ENCODE peak calls at places on chromosome 1, in six cellular contexts. One of them, this sample, is unnamed.

GRCh38 chr1:41588334-41588875 is 103.9 kb upstream of the EDN2 start:
- DNase-seq in GM10248: no peak
- DNase-seq in IMR-90: no peak
- DNase-seq in fibroblast of pulmonary artery: no peak
- DNase-seq in lower leg skin: no peak
- DNase-seq in OCI-LY7: no peak
- DNase-seq in this sample: no peak

GRCh38 chr1:68213843-68214242 is 18.5 kb downstream of the WLS start:
- DNase-seq in GM10248: no peak
- DNase-seq in IMR-90: peak
- DNase-seq in fibroblast of pulmonary artery: peak
- DNase-seq in lower leg skin: peak
- DNase-seq in OCI-LY7: no peak
- DNase-seq in this sample: no peak

GRCh38 chr1:51564124-51564523 is 45.1 kb upstream of the EPS15 start:
- DNase-seq in GM10248: peak
- DNase-seq in IMR-90: peak
- DNase-seq in fibroblast of pulmonary artery: peak
- DNase-seq in lower leg skin: no peak
- DNase-seq in OCI-LY7: no peak
- DNase-seq in this sample: no peak

GRCh38 chr1:117828206-117828605 is 101.2 kb downstream of the GDAP2 start:
- DNase-seq in GM10248: no peak
- DNase-seq in IMR-90: peak
- DNase-seq in fibroblast of pulmonary artery: peak
- DNase-seq in lower leg skin: no peak
- DNase-seq in OCI-LY7: no peak
- DNase-seq in this sample: no peak

GRCh38 chr1:77388655-77389054 is 106.8 kb downstream of the AK5 start:
- DNase-seq in GM10248: no peak
- DNase-seq in IMR-90: peak
- DNase-seq in fibroblast of pulmonary artery: no peak
- DNase-seq in lower leg skin: no peak
- DNase-seq in OCI-LY7: no peak
- DNase-seq in this sample: no peak

GRCh38 chr1:207883660-207884245 is 27.2 kb downstream of the CD34 start:
- DNase-seq in GM10248: no peak
- DNase-seq in IMR-90: no peak
- DNase-seq in fibroblast of pulmonary artery: no peak
- DNase-seq in lower leg skin: no peak
- DNase-seq in OCI-LY7: no peak
- DNase-seq in this sample: no peak

GRCh38 chr1:115179397-115179835 is 90.1 kb upstream of the TSPAN2 start:
- DNase-seq in GM10248: no peak
- DNase-seq in IMR-90: peak
- DNase-seq in fibroblast of pulmonary artery: peak
- DNase-seq in lower leg skin: no peak
- DNase-seq in OCI-LY7: no peak
- DNase-seq in this sample: no peak

GRCh38 chr1:221328371-221328770 is 413.5 kb downstream of the DUSP10 start:
- DNase-seq in GM10248: no peak
- DNase-seq in IMR-90: no peak
- DNase-seq in fibroblast of pulmonary artery: no peak
- DNase-seq in lower leg skin: no peak
- DNase-seq in OCI-LY7: no peak
- DNase-seq in this sample: no peak

GRCh38 chr1:66402194-66402593 is 131.8 kb upstream of the SGIP1 start:
- DNase-seq in GM10248: peak
- DNase-seq in IMR-90: no peak
- DNase-seq in fibroblast of pulmonary artery: peak
- DNase-seq in lower leg skin: peak
- DNase-seq in OCI-LY7: peak
- DNase-seq in this sample: no peak

GRCh38 chr1:182515556-182515955 is 65.6 kb downstream of the RGSL1 start:
- DNase-seq in GM10248: no peak
- DNase-seq in IMR-90: no peak
- DNase-seq in fibroblast of pulmonary artery: no peak
- DNase-seq in lower leg skin: no peak
- DNase-seq in OCI-LY7: no peak
- DNase-seq in this sample: no peak

GRCh38 chr1:30830537-30830936 is 73.0 kb upstream of the LAPTM5 start:
- DNase-seq in GM10248: no peak
- DNase-seq in IMR-90: no peak
- DNase-seq in fibroblast of pulmonary artery: no peak
- DNase-seq in lower leg skin: no peak
- DNase-seq in OCI-LY7: no peak
- DNase-seq in this sample: no peak

GRCh38 chr1:197024460-197024859 is 42.6 kb downstream of the F13B start:
- DNase-seq in GM10248: no peak
- DNase-seq in IMR-90: peak
- DNase-seq in fibroblast of pulmonary artery: peak
- DNase-seq in lower leg skin: no peak
- DNase-seq in OCI-LY7: no peak
- DNase-seq in this sample: no peak

GRCh38 chr1:231421616-231421970 is 494 bp downstream of the EGLN1 start:
- DNase-seq in GM10248: peak
- DNase-seq in IMR-90: peak
- DNase-seq in fibroblast of pulmonary artery: peak
- DNase-seq in lower leg skin: peak
- DNase-seq in OCI-LY7: peak
- DNase-seq in this sample: no peak

GRCh38 chr1:156712626-156713025 is 7.2 kb upstream of the CRABP2 start:
- DNase-seq in GM10248: no peak
- DNase-seq in IMR-90: no peak
- DNase-seq in fibroblast of pulmonary artery: no peak
- DNase-seq in lower leg skin: no peak
- DNase-seq in OCI-LY7: no peak
- DNase-seq in this sample: no peak

GRCh38 chr1:45685308-45686080 is 839 bp downstream of the GPBP1L1 start:
- DNase-seq in GM10248: peak
- DNase-seq in IMR-90: peak
- DNase-seq in fibroblast of pulmonary artery: no peak
- DNase-seq in lower leg skin: no peak
- DNase-seq in OCI-LY7: peak
- DNase-seq in this sample: no peak

GRCh38 chr1:86616871-86617270 is 70.0 kb downstream of the CLCA4 start:
- DNase-seq in GM10248: peak
- DNase-seq in IMR-90: no peak
- DNase-seq in fibroblast of pulmonary artery: no peak
- DNase-seq in lower leg skin: no peak
- DNase-seq in OCI-LY7: peak
- DNase-seq in this sample: no peak

GRCh38 chr1:195153107-195153506 is 1455.1 kb downstream of the KCNT2 start:
- DNase-seq in GM10248: no peak
- DNase-seq in IMR-90: no peak
- DNase-seq in fibroblast of pulmonary artery: no peak
- DNase-seq in lower leg skin: no peak
- DNase-seq in OCI-LY7: no peak
- DNase-seq in this sample: no peak

GRCh38 chr1:159444507-159444906 is 5.0 kb downstream of the OR10J1 start:
- DNase-seq in GM10248: no peak
- DNase-seq in IMR-90: no peak
- DNase-seq in fibroblast of pulmonary artery: no peak
- DNase-seq in lower leg skin: no peak
- DNase-seq in OCI-LY7: no peak
- DNase-seq in this sample: no peak

GRCh38 chr1:165426745-165427144 is 18.2 kb downstream of the RXRG start:
- DNase-seq in GM10248: no peak
- DNase-seq in IMR-90: no peak
- DNase-seq in fibroblast of pulmonary artery: no peak
- DNase-seq in lower leg skin: no peak
- DNase-seq in OCI-LY7: no peak
- DNase-seq in this sample: no peak

GRCh38 chr1:94863297-94863911 is 43.2 kb downstream of the SLC44A3 start:
- DNase-seq in GM10248: no peak
- DNase-seq in IMR-90: peak
- DNase-seq in fibroblast of pulmonary artery: peak
- DNase-seq in lower leg skin: no peak
- DNase-seq in OCI-LY7: no peak
- DNase-seq in this sample: no peak

DNA sequence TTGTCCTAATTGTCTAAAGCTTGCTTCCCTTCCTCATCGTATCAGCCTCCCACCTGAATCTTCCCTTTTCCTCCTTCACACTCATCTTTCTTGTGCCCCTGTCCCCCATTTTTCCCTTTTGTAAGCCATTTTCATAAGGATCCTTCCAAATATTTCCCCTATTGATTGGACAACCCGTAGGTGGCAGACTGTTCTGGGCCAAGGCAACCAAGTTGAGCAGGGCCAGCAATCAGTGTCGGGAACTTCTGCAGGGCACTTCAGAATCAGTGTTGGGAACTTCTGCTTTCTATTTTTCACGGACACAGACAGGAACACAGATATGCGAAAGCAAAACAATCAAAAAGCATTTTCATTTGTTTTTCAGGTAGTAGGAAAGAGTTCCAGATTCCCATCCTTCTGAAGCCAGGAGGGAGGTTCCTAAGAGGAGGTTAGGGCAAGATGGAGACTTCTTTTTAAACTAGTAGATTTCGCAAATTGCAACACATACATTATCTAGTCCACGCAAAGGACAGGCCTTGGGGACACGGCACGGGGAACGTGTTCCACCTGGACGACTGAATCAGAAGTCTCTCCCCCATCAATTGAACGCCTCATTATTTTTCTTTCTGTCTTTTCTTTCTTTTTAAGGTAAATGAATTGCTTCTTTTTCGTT is 691 bp upstream of the MPZL1 start:
- DNase-seq in GM10248: peak
- DNase-seq in IMR-90: peak
- DNase-seq in fibroblast of pulmonary artery: peak
- DNase-seq in lower leg skin: no peak
- DNase-seq in OCI-LY7: peak
- DNase-seq in this sample: no peak
- TF ChIP-seq CTCF in GM10248: no peak
- TF ChIP-seq CTCF in IMR-90: peak
- TF ChIP-seq CTCF in fibroblast of pulmonary artery: peak
- TF ChIP-seq CTCF in lower leg skin: no peak
- TF ChIP-seq CTCF in OCI-LY7: peak
- TF ChIP-seq CTCF in this sample: peak

DNA sequence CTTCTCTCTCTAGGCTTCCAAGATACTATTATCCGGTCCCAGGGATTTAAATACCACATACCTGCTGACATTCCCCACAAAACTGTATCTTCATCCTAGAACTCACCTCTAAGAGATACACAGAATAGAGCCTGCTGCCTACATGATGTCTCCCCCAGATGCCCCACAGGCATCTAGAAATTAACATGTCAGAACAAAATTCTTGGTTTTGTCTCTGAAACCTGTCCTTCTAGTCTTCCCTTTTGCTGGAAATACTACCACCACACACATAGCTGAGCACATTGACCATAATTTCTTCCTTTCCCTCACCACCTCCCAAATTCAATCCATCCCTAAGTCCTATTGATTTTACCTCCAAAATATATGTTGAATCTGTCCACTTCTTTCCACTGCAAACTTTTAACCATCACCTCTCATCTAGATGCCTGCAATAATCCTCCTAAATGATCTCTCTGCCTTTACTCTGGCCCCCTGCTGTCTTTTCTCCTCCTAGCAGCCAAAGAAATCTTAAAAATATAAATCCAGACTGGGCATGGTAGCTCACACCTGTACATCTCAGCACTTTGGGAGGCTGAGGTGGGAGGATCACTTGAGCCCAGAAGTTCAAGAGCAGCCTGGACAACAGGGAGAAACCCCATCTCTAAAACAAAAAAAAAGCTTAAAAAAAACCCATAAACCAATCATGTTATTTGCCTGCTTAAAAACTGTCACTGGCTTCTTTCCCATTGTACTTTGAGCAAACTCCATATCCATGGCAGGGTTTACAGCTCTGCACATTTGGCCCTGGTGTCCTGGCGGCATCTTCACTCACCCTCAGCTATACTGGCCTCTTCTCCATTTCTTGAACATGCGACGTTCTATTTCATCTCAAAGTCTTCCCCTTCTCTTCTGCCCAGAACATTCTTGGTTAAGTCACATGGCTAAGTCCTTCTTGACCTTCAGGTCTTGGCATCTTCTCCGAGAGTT is 6.2 kb upstream of the FAM76A start:
- DNase-seq in GM10248: no peak
- DNase-seq in IMR-90: peak
- DNase-seq in fibroblast of pulmonary artery: peak
- DNase-seq in lower leg skin: no peak
- DNase-seq in OCI-LY7: peak
- DNase-seq in this sample: no peak
- TF ChIP-seq CTCF in GM10248: no peak
- TF ChIP-seq CTCF in IMR-90: peak
- TF ChIP-seq CTCF in fibroblast of pulmonary artery: peak
- TF ChIP-seq CTCF in lower leg skin: no peak
- TF ChIP-seq CTCF in OCI-LY7: peak
- TF ChIP-seq CTCF in this sample: peak

DNA sequence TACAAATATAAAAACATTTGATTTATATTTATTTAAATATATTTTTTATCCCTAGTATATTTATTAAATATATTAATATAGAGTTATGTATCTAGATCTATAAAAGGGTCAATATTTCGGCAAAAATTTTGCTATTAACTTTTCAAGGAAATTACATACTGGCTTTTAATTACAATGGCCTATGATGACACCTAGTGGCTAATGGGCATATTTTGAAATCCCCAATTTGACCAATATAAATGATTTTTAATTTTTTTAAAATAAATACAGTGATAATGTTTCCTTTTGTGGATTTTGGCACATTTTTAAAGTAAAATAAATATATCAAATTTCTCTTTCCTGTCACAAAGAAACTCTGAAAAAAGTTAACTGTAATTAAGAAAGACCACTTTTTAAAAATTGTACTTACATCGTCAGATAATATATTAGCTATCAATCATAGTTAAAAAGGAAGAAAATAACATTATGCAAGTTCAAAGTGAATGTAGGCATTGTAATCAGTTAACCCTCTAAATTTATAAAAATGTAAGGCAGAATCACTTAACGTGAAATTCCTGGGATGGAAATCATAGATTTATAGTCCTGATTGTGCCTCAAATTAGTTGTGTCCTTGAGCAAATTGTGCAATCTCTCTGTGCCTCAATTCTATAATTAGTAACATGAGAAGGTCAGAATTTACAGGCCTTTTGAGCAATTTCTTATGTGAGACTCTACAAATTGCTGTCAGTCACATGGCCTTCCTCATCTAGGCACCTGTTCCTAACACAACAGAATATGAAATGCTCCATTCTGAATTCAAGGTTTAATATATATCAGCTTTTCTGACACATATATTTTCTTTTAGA is 25.6 kb upstream of the RGS13 start:
- DNase-seq in GM10248: no peak
- DNase-seq in IMR-90: peak
- DNase-seq in fibroblast of pulmonary artery: peak
- DNase-seq in lower leg skin: no peak
- DNase-seq in OCI-LY7: peak
- DNase-seq in this sample: no peak
- TF ChIP-seq CTCF in GM10248: peak
- TF ChIP-seq CTCF in IMR-90: peak
- TF ChIP-seq CTCF in fibroblast of pulmonary artery: peak
- TF ChIP-seq CTCF in lower leg skin: no peak
- TF ChIP-seq CTCF in OCI-LY7: peak
- TF ChIP-seq CTCF in this sample: peak

DNA sequence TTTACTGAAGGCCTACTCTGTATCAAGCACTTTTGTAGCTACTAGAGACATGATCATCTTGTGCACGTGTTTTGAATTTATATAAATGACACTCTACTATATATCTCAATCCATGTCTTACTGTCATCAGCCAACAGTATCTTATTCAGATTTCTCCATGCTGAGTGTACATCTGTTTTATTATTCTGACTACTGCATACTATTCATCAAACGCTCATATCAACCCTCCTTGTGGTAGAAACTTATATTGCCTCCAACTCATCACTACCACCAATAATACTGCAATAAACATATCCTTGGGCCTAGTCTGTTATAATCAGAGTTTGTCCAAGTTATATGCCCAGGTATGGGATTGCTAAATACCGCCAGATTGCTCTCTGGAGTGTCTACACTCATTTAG is 81.6 kb upstream of the IRF2BP2 start:
- DNase-seq in GM10248: no peak
- DNase-seq in IMR-90: peak
- DNase-seq in fibroblast of pulmonary artery: peak
- DNase-seq in lower leg skin: no peak
- DNase-seq in OCI-LY7: peak
- DNase-seq in this sample: no peak
- TF ChIP-seq CTCF in GM10248: no peak
- TF ChIP-seq CTCF in IMR-90: peak
- TF ChIP-seq CTCF in fibroblast of pulmonary artery: peak
- TF ChIP-seq CTCF in lower leg skin: no peak
- TF ChIP-seq CTCF in OCI-LY7: peak
- TF ChIP-seq CTCF in this sample: no peak